ENCODE peak calls at places on chromosomes 3 and 15, in eight cellular contexts. R is neural crest cell; T is GM06990; I is posterior cingulate gyrus; X is effector memory CD8-positive, alpha-beta T cell; O is anterior cingulate cortex; K is SW480; Z is OCI-LY7. S is an unnamed sample.

GRCh38 chr3:69120879-69121464 is 1.4 kb downstream of the LMOD3 start:
- DNase-seq in R (peak), T (peak), I (peak), X (peak), O (no peak), K (peak), Z (peak), S (no peak)

GRCh38 chr15:90142216-90143175 is 40.2 kb upstream of the IDH2 start:
- DNase-seq in R (no peak), T (no peak), I (no peak), X (peak), O (no peak), K (no peak), Z (no peak), S (no peak)

GRCh38 chr3:107309312-107309711 is 67.9 kb upstream of the CCDC54 start:
- DNase-seq in R (no peak), T (no peak), I (no peak), X (no peak), O (no peak), K (no peak), Z (no peak), S (no peak)

GRCh38 chr3:150365132-150365604 is 42.9 kb upstream of the TSC22D2 start:
- DNase-seq in R (no peak), T (no peak), I (no peak), X (no peak), O (no peak), K (peak), Z (no peak), S (no peak)

GRCh38 chr15:44545934-44546802 is 9.2 kb downstream of the EIF3J start:
- DNase-seq in R (no peak), T (peak), I (no peak), X (no peak), O (no peak), K (no peak), Z (peak), S (no peak)

GRCh38 chr15:38414351-38414750 is 39.6 kb upstream of the FAM98B start:
- DNase-seq in R (peak), T (no peak), I (peak), X (no peak), O (no peak), K (peak), Z (peak), S (no peak)

GRCh38 chr3:140432176-140432753 is 245.6 kb upstream of the TRIM42 start:
- DNase-seq in R (no peak), T (no peak), I (no peak), X (no peak), O (no peak), K (no peak), Z (no peak), S (no peak)

GRCh38 chr3:123700791-123701712 is 116.2 kb upstream of the HACD2 start:
- DNase-seq in R (no peak), T (no peak), I (no peak), X (no peak), O (no peak), K (no peak), Z (no peak), S (no peak)

GRCh38 chr15:25345943-25346342 is 92.9 kb downstream of the UBE3A start:
- DNase-seq in R (no peak), T (no peak), I (peak), X (no peak), O (peak), K (no peak), Z (no peak), S (no peak)

GRCh38 chr3:105686324-105686897 is 182.4 kb downstream of the CBLB start:
- DNase-seq in R (no peak), T (no peak), I (no peak), X (no peak), O (no peak), K (peak), Z (peak), S (no peak)

GRCh38 chr3:43879166-43879565 is 188.4 kb downstream of the ABHD5 start:
- DNase-seq in R (no peak), T (no peak), I (no peak), X (no peak), O (no peak), K (peak), Z (peak), S (no peak)

GRCh38 chr15:39974656-39975230 is 40.8 kb downstream of the EIF2AK4 start:
- DNase-seq in R (no peak), T (no peak), I (no peak), X (no peak), O (no peak), K (no peak), Z (no peak), S (no peak)

GRCh38 chr3:62926494-62926893 is 51.3 kb upstream of the CADPS start:
- DNase-seq in R (no peak), T (no peak), I (no peak), X (no peak), O (no peak), K (no peak), Z (no peak), S (no peak)

GRCh38 chr3:191329654-191330308 is 545 bp downstream of the UTS2B start:
- DNase-seq in R (peak), T (peak), I (peak), X (no peak), O (peak), K (peak), Z (peak), S (peak)

GRCh38 chr15:28023422-28023821 is 75.7 kb downstream of the OCA2 start:
- DNase-seq in R (no peak), T (no peak), I (no peak), X (no peak), O (no peak), K (no peak), Z (no peak), S (no peak)

GRCh38 chr15:86555939-86556725 is 476.5 kb downstream of the AGBL1 start:
- DNase-seq in R (no peak), T (no peak), I (no peak), X (no peak), O (no peak), K (peak), Z (no peak), S (no peak)

GRCh38 chr3:58387650-58388546 is 45.7 kb downstream of the PDHB start:
- DNase-seq in R (no peak), T (no peak), I (no peak), X (no peak), O (no peak), K (no peak), Z (no peak), S (no peak)

GRCh38 chr3:112043621-112044201 is 9.2 kb downstream of the TMPRSS7 start:
- DNase-seq in R (peak), T (no peak), I (peak), X (peak), O (no peak), K (peak), Z (peak), S (peak)

GRCh38 chr3:142209655-142210054 is 15.7 kb downstream of the GK5 start:
- DNase-seq in R (no peak), T (no peak), I (no peak), X (no peak), O (no peak), K (no peak), Z (no peak), S (no peak)

GRCh38 chr15:32936283-32936918 is 218.6 kb downstream of the GREM1 start:
- DNase-seq in R (no peak), T (peak), I (no peak), X (no peak), O (no peak), K (no peak), Z (peak), S (no peak)

GRCh38 chr3:184489457-184489856 is 72.1 kb upstream of the EPHB3 start:
- DNase-seq in R (no peak), T (no peak), I (no peak), X (no peak), O (no peak), K (no peak), Z (no peak), S (no peak)

GRCh38 chr15:57637836-57638235 is 46.1 kb downstream of the MYZAP start:
- DNase-seq in R (no peak), T (no peak), I (no peak), X (no peak), O (no peak), K (no peak), Z (no peak), S (no peak)

GRCh38 chr3:123620338-123620737 is 35.5 kb upstream of the HACD2 start:
- DNase-seq in R (no peak), T (no peak), I (no peak), X (no peak), O (peak), K (no peak), Z (no peak), S (peak)

GRCh38 chr3:23253214-23253613 is 50.1 kb downstream of the UBE2E2 start:
- DNase-seq in R (no peak), T (no peak), I (no peak), X (no peak), O (no peak), K (no peak), Z (no peak), S (no peak)

GRCh38 chr3:113743006-113743639 is 2.9 kb downstream of the NAA50 start:
- DNase-seq in R (no peak), T (peak), I (no peak), X (no peak), O (no peak), K (no peak), Z (peak), S (no peak)

GRCh38 chr3:31906182-31906581 is 74.9 kb downstream of the OSBPL10 start:
- DNase-seq in R (no peak), T (no peak), I (no peak), X (no peak), O (no peak), K (no peak), Z (no peak), S (no peak)

S was measured in amygdala.